ENCODE peak calls at places on chromosomes 6 and 20, in seven cellular contexts. F is MCF 10A, Q is Right ventricle myocardium superior, D is heart left ventricle, E is SK-N-DZ, P is H7, N is right atrium auricular region. I is an unnamed sample.
A peak's percentile ranks its signal among the peaks of the same experiment; 100 is the strongest.

GRCh38 chr6:108383967-108384366 is 89.1 kb downstream of the AFG1L start:
- DNase-seq in F (no peak), Q (no peak), D (no peak), E (no peak), P (no peak), N (no peak), I (no peak)

GRCh38 chr6:93417421-93417996 is 1.9 kb downstream of the EPHA7 start:
- DNase-seq in F (no peak), Q (no peak), D (no peak), E (peak; percentile 75), P (no peak), N (no peak), I (no peak)

GRCh38 chr6:151089916-151090443 is 149.8 kb upstream of the AKAP12 start:
- DNase-seq in F (no peak), Q (no peak), D (no peak), E (peak; percentile 97), P (peak; percentile 70), N (no peak), I (no peak)

GRCh38 chr6:47134476-47135189 is 92.5 kb upstream of the ADGRF1 start:
- DNase-seq in F (peak; percentile 95), Q (no peak), D (no peak), E (no peak), P (no peak), N (no peak), I (no peak)

GRCh38 chr20:10376271-10377075 is 57.5 kb downstream of the MKKS start:
- DNase-seq in F (no peak), Q (no peak), D (no peak), E (no peak), P (no peak), N (no peak), I (no peak)

GRCh38 chr6:165987483-165988305 is 180.0 kb downstream of the TBXT start:
- DNase-seq in F (peak; percentile 87), Q (peak; percentile 91), D (peak; percentile 83), E (no peak), P (peak; percentile 85), N (peak; percentile 90), I (peak; percentile 87)

GRCh38 chr6:136066005-136066404 is 184.1 kb downstream of the MTFR2 start:
- DNase-seq in F (peak; percentile 88), Q (no peak), D (no peak), E (no peak), P (no peak), N (no peak), I (no peak)

GRCh38 chr20:37364013-37364926 is 18.3 kb downstream of the SRC start:
- DNase-seq in F (no peak), Q (no peak), D (no peak), E (no peak), P (peak; percentile 21), N (no peak), I (no peak)

I was measured in left ventricle myocardium inferior.